ENCODE peak calls at places on chromosome 11, in six cellular contexts. One of them, this sample, is unnamed.

GRCh38 chr11:67031791-67032561 is 9.0 kb downstream of the SYT12 start:
- DNase-seq in NCI-H2171 treated with DMSO at 0.1 percent for 48 hours: no peak
- DNase-seq in activated naive CD8-positive, alpha-beta T cell treated with anti-CD3 and anti-CD28 coated beads, Interleukin-2, amount 50 U/mL, for 16 hours: no peak
- DNase-seq in stimulated activated naive CD8-positive, alpha-beta T cell treated with anti-CD3 and anti-CD28 coated beads, Interleukin-15, Interleukin-2, amounts not matched to agents 100 U/mL and 50 U/mL, for 24 hours: no peak
- DNase-seq in fibroblast of gingiva: no peak
- DNase-seq in thoracic aorta: no peak
- DNase-seq in this sample: no peak

GRCh38 chr11:105132716-105133511 is 6.7 kb downstream of the CARD18 start:
- DNase-seq in NCI-H2171 treated with DMSO at 0.1 percent for 48 hours: no peak
- DNase-seq in activated naive CD8-positive, alpha-beta T cell treated with anti-CD3 and anti-CD28 coated beads, Interleukin-2, amount 50 U/mL, for 16 hours: no peak
- DNase-seq in stimulated activated naive CD8-positive, alpha-beta T cell treated with anti-CD3 and anti-CD28 coated beads, Interleukin-15, Interleukin-2, amounts not matched to agents 100 U/mL and 50 U/mL, for 24 hours: no peak
- DNase-seq in fibroblast of gingiva: peak
- DNase-seq in thoracic aorta: no peak
- DNase-seq in this sample: no peak

GRCh38 chr11:74577624-74578396 is 14.6 kb upstream of the POLD3 start:
- DNase-seq in NCI-H2171 treated with DMSO at 0.1 percent for 48 hours: peak
- DNase-seq in activated naive CD8-positive, alpha-beta T cell treated with anti-CD3 and anti-CD28 coated beads, Interleukin-2, amount 50 U/mL, for 16 hours: no peak
- DNase-seq in stimulated activated naive CD8-positive, alpha-beta T cell treated with anti-CD3 and anti-CD28 coated beads, Interleukin-15, Interleukin-2, amounts not matched to agents 100 U/mL and 50 U/mL, for 24 hours: no peak
- DNase-seq in fibroblast of gingiva: peak
- DNase-seq in thoracic aorta: no peak
- DNase-seq in this sample: no peak

GRCh38 chr11:12767022-12767421 is 92.8 kb downstream of the TEAD1 start:
- DNase-seq in NCI-H2171 treated with DMSO at 0.1 percent for 48 hours: no peak
- DNase-seq in activated naive CD8-positive, alpha-beta T cell treated with anti-CD3 and anti-CD28 coated beads, Interleukin-2, amount 50 U/mL, for 16 hours: no peak
- DNase-seq in stimulated activated naive CD8-positive, alpha-beta T cell treated with anti-CD3 and anti-CD28 coated beads, Interleukin-15, Interleukin-2, amounts not matched to agents 100 U/mL and 50 U/mL, for 24 hours: no peak
- DNase-seq in fibroblast of gingiva: peak
- DNase-seq in thoracic aorta: no peak
- DNase-seq in this sample: no peak

GRCh38 chr11:67276821-67277230 is 10.6 kb downstream of the GRK2 start:
- DNase-seq in NCI-H2171 treated with DMSO at 0.1 percent for 48 hours: peak
- DNase-seq in activated naive CD8-positive, alpha-beta T cell treated with anti-CD3 and anti-CD28 coated beads, Interleukin-2, amount 50 U/mL, for 16 hours: no peak
- DNase-seq in stimulated activated naive CD8-positive, alpha-beta T cell treated with anti-CD3 and anti-CD28 coated beads, Interleukin-15, Interleukin-2, amounts not matched to agents 100 U/mL and 50 U/mL, for 24 hours: peak
- DNase-seq in fibroblast of gingiva: peak
- DNase-seq in thoracic aorta: no peak
- DNase-seq in this sample: no peak

GRCh38 chr11:27618591-27618990 is 81.7 kb downstream of the BDNF start:
- DNase-seq in NCI-H2171 treated with DMSO at 0.1 percent for 48 hours: no peak
- DNase-seq in activated naive CD8-positive, alpha-beta T cell treated with anti-CD3 and anti-CD28 coated beads, Interleukin-2, amount 50 U/mL, for 16 hours: no peak
- DNase-seq in stimulated activated naive CD8-positive, alpha-beta T cell treated with anti-CD3 and anti-CD28 coated beads, Interleukin-15, Interleukin-2, amounts not matched to agents 100 U/mL and 50 U/mL, for 24 hours: no peak
- DNase-seq in fibroblast of gingiva: no peak
- DNase-seq in thoracic aorta: no peak
- DNase-seq in this sample: no peak

GRCh38 chr11:60914620-60915249 is 777 bp downstream of the TMEM109 start:
- DNase-seq in NCI-H2171 treated with DMSO at 0.1 percent for 48 hours: peak
- DNase-seq in activated naive CD8-positive, alpha-beta T cell treated with anti-CD3 and anti-CD28 coated beads, Interleukin-2, amount 50 U/mL, for 16 hours: no peak
- DNase-seq in stimulated activated naive CD8-positive, alpha-beta T cell treated with anti-CD3 and anti-CD28 coated beads, Interleukin-15, Interleukin-2, amounts not matched to agents 100 U/mL and 50 U/mL, for 24 hours: peak
- DNase-seq in fibroblast of gingiva: no peak
- DNase-seq in thoracic aorta: no peak
- DNase-seq in this sample: no peak

GRCh38 chr11:72838691-72839305 is 24.6 kb downstream of the ATG16L2 start:
- DNase-seq in NCI-H2171 treated with DMSO at 0.1 percent for 48 hours: no peak
- DNase-seq in activated naive CD8-positive, alpha-beta T cell treated with anti-CD3 and anti-CD28 coated beads, Interleukin-2, amount 50 U/mL, for 16 hours: no peak
- DNase-seq in stimulated activated naive CD8-positive, alpha-beta T cell treated with anti-CD3 and anti-CD28 coated beads, Interleukin-15, Interleukin-2, amounts not matched to agents 100 U/mL and 50 U/mL, for 24 hours: no peak
- DNase-seq in fibroblast of gingiva: no peak
- DNase-seq in thoracic aorta: no peak
- DNase-seq in this sample: no peak

GRCh38 chr11:22666700-22667439 is 459 bp downstream of the GAS2 start:
- DNase-seq in NCI-H2171 treated with DMSO at 0.1 percent for 48 hours: peak
- DNase-seq in activated naive CD8-positive, alpha-beta T cell treated with anti-CD3 and anti-CD28 coated beads, Interleukin-2, amount 50 U/mL, for 16 hours: no peak
- DNase-seq in stimulated activated naive CD8-positive, alpha-beta T cell treated with anti-CD3 and anti-CD28 coated beads, Interleukin-15, Interleukin-2, amounts not matched to agents 100 U/mL and 50 U/mL, for 24 hours: peak
- DNase-seq in fibroblast of gingiva: peak
- DNase-seq in thoracic aorta: no peak
- DNase-seq in this sample: no peak

GRCh38 chr11:72229925-72230763 is 5.6 kb downstream of the INPPL1 start:
- DNase-seq in NCI-H2171 treated with DMSO at 0.1 percent for 48 hours: no peak
- DNase-seq in activated naive CD8-positive, alpha-beta T cell treated with anti-CD3 and anti-CD28 coated beads, Interleukin-2, amount 50 U/mL, for 16 hours: no peak
- DNase-seq in stimulated activated naive CD8-positive, alpha-beta T cell treated with anti-CD3 and anti-CD28 coated beads, Interleukin-15, Interleukin-2, amounts not matched to agents 100 U/mL and 50 U/mL, for 24 hours: no peak
- DNase-seq in fibroblast of gingiva: no peak
- DNase-seq in thoracic aorta: no peak
- DNase-seq in this sample: no peak

GRCh38 chr11:91495837-91496236 is 728.8 kb upstream of the FAT3 start:
- DNase-seq in NCI-H2171 treated with DMSO at 0.1 percent for 48 hours: no peak
- DNase-seq in activated naive CD8-positive, alpha-beta T cell treated with anti-CD3 and anti-CD28 coated beads, Interleukin-2, amount 50 U/mL, for 16 hours: no peak
- DNase-seq in stimulated activated naive CD8-positive, alpha-beta T cell treated with anti-CD3 and anti-CD28 coated beads, Interleukin-15, Interleukin-2, amounts not matched to agents 100 U/mL and 50 U/mL, for 24 hours: no peak
- DNase-seq in fibroblast of gingiva: no peak
- DNase-seq in thoracic aorta: no peak
- DNase-seq in this sample: no peak